ENCODE peak calls at places on chromosomes 6 and 20, in nine cellular contexts. Z, X, J, C, N, D, T, R and F are unnamed samples.

GRCh38 chr6:168201383-168201782 is 118.2 kb downstream of the DACT2 start:
- DNase-seq in R (peak), C (no peak), T (peak), X (peak), J (no peak), D (no peak), N (no peak), Z (no peak), F (peak)

GRCh38 chr20:43448748-43449535 is 8.8 kb upstream of the SRSF6 start:
- DNase-seq in Z (peak), J (peak), D (no peak), R (peak), X (peak), T (no peak), N (peak), C (peak), F (peak)

GRCh38 chr6:1736346-1737105 is 126.8 kb downstream of the FOXC1 start:
- DNase-seq in D (no peak), N (peak), Z (no peak), T (no peak), X (no peak), C (no peak), J (no peak), R (no peak), F (no peak)

GRCh38 chr6:52612336-52613096 is 35.7 kb upstream of the TRAM2 start:
- DNase-seq in T (no peak), Z (no peak), X (no peak), J (no peak), N (peak), C (peak), R (no peak), D (no peak), F (no peak)

GRCh38 chr20:38211200-38212097 is 46.4 kb upstream of the TGM2 start:
- DNase-seq in Z (no peak), C (no peak), D (no peak), X (no peak), N (no peak), T (no peak), J (no peak), R (no peak), F (no peak)

GRCh38 chr20:19070681-19071441 is 141.6 kb upstream of the SLC24A3 start:
- DNase-seq in R (no peak), T (no peak), J (no peak), C (no peak), X (no peak), D (no peak), N (no peak), Z (no peak), F (no peak)

GRCh38 chr20:4666001-4666470 is 55.7 kb upstream of the PRND start:
- DNase-seq in R (peak), X (no peak), D (no peak), T (no peak), J (peak), Z (peak), C (peak), N (peak), F (no peak)

GRCh38 chr6:169725270-169726048 is 1.2 kb upstream of the PHF10 start:
- DNase-seq in X (peak), C (peak), D (no peak), R (peak), T (peak), J (peak), N (peak), Z (no peak), F (peak)

GRCh38 chr6:136784910-136785746 is 7.1 kb downstream of the MAP3K5 start:
- DNase-seq in J (peak), X (peak), T (peak), N (no peak), Z (no peak), D (peak), C (no peak), R (peak), F (peak)

GRCh38 chr6:167392631-167393301 is 67.9 kb downstream of the TTLL2 start:
- DNase-seq in N (no peak), C (no peak), T (no peak), R (no peak), X (no peak), Z (no peak), J (no peak), D (no peak), F (no peak)

GRCh38 chr20:49636447-49636846 is 68.5 kb upstream of the PTGIS start:
- DNase-seq in D (no peak), N (no peak), Z (no peak), X (peak), C (no peak), T (no peak), J (no peak), R (no peak), F (peak)

GRCh38 chr20:48295966-48296421 is 510.7 kb upstream of the SULF2 start:
- DNase-seq in R (no peak), Z (no peak), X (no peak), D (no peak), C (no peak), N (peak), J (peak), T (no peak), F (no peak)

GRCh38 chr6:160222491-160222890 is 36.1 kb downstream of the SLC22A2 start:
- DNase-seq in D (no peak), X (no peak), C (no peak), N (no peak), T (no peak), J (no peak), Z (no peak), R (no peak), F (no peak)

GRCh38 chr6:164020142-164020541 is 605.6 kb downstream of the QKI start:
- DNase-seq in R (no peak), J (no peak), T (no peak), N (no peak), Z (no peak), C (no peak), X (no peak), D (no peak), F (no peak)

GRCh38 chr20:63027425-63028389 is 20.9 kb upstream of the BHLHE23 start:
- DNase-seq in J (no peak), X (peak), C (peak), R (no peak), Z (no peak), T (no peak), N (no peak), D (no peak), F (no peak)

GRCh38 chr20:44314870-44315269 is 3.9 kb upstream of the FITM2 start:
- DNase-seq in D (no peak), C (no peak), R (no peak), N (no peak), T (no peak), X (no peak), J (no peak), Z (no peak), F (no peak)

GRCh38 chr6:85464260-85464644 is 14.4 kb downstream of the NT5E start:
- DNase-seq in R (no peak), C (peak), J (peak), X (no peak), Z (no peak), N (peak), D (no peak), T (no peak), F (no peak)

GRCh38 chr6:37695857-37696219 is 1.8 kb downstream of the MDGA1 start:
- DNase-seq in T (no peak), Z (no peak), R (no peak), C (peak), D (no peak), N (peak), J (no peak), X (no peak), F (no peak)

GRCh38 chr6:44674226-44675155 is 287.0 kb downstream of the CDC5L start:
- DNase-seq in T (no peak), N (no peak), Z (no peak), J (no peak), C (peak), D (no peak), X (no peak), R (no peak), F (no peak)

GRCh38 chr6:45666844-45667243 is 289.1 kb upstream of the SUPT3H start:
- DNase-seq in C (no peak), J (no peak), Z (no peak), N (peak), D (no peak), X (no peak), R (no peak), T (no peak), F (no peak)

GRCh38 chr6:32941412-32941784 is 570 bp upstream of the HLA-DMB start:
- DNase-seq in T (no peak), N (no peak), R (peak), X (no peak), J (no peak), D (no peak), C (no peak), Z (peak), F (no peak)

GRCh38 chr6:136173519-136174507 is 76.3 kb downstream of the MTFR2 start:
- DNase-seq in T (no peak), C (no peak), R (no peak), J (peak), D (no peak), N (peak), X (peak), Z (no peak), F (no peak)

GRCh38 chr6:17867880-17868279 is 119.6 kb downstream of the KIF13A start:
- DNase-seq in X (no peak), D (no peak), Z (no peak), R (no peak), C (peak), N (peak), J (peak), T (no peak), F (no peak)

GRCh38 chr20:5553194-5553815 is 196.9 kb upstream of the SHLD1 start:
- DNase-seq in X (no peak), T (no peak), Z (no peak), C (no peak), N (no peak), R (no peak), D (no peak), J (no peak), F (no peak)

GRCh38 chr6:56555438-56555872 is 87.2 kb downstream of the DST start:
- DNase-seq in Z (no peak), X (no peak), C (no peak), J (peak), T (no peak), D (no peak), N (peak), R (no peak), F (no peak)

GRCh38 chr6:17984822-17985660 is 2.4 kb downstream of the KIF13A start:
- DNase-seq in T (no peak), Z (no peak), X (no peak), C (peak), J (peak), D (no peak), R (no peak), N (peak), F (no peak)

GRCh38 chr20:47304287-47304686 is 52.2 kb downstream of the ZMYND8 start:
- DNase-seq in N (peak), R (peak), D (no peak), J (peak), C (peak), T (no peak), Z (no peak), X (no peak), F (peak)

GRCh38 chr20:4740774-4741431 is 19.2 kb downstream of the PRND start:
- DNase-seq in R (peak), N (peak), J (peak), C (peak), T (peak), D (peak), Z (peak), X (peak), F (peak)

GRCh38 chr6:13674533-13675190 is 37.0 kb downstream of the RANBP9 start:
- DNase-seq in C (no peak), N (no peak), R (no peak), D (no peak), Z (no peak), T (no peak), X (no peak), J (no peak), F (no peak)

GRCh38 chr20:33649201-33649631 is 12.9 kb upstream of the C20orf144 start:
- DNase-seq in C (no peak), N (no peak), R (no peak), J (peak), T (no peak), D (no peak), Z (no peak), X (peak), F (peak)

GRCh38 chr20:41167481-41168253 is 30.3 kb downstream of the PLCG1 start:
- DNase-seq in D (no peak), J (no peak), Z (no peak), T (peak), R (peak), C (no peak), N (no peak), X (no peak), F (no peak)

GRCh38 chr6:14664112-14664592 is 546.6 kb downstream of the CD83 start:
- DNase-seq in X (no peak), N (peak), J (no peak), Z (peak), R (no peak), C (no peak), D (no peak), T (no peak), F (no peak)

GRCh38 chr6:130945401-130945919 is 117.6 kb downstream of the EPB41L2 start:
- DNase-seq in T (no peak), C (peak), R (no peak), X (no peak), Z (no peak), J (no peak), D (no peak), N (peak), F (no peak)

GRCh38 chr20:8218861-8219260 is 86.8 kb downstream of the PLCB1 start:
- DNase-seq in D (no peak), J (peak), X (no peak), Z (no peak), C (peak), N (peak), T (no peak), R (no peak), F (no peak)

GRCh38 chr20:31494131-31494530 is 19.0 kb downstream of the REM1 start:
- DNase-seq in Z (no peak), C (peak), D (no peak), R (no peak), T (no peak), N (peak), J (peak), X (peak), F (no peak)

GRCh38 chr6:26400626-26401025 is 1.4 kb upstream of the BTN3A1 start:
- DNase-seq in D (no peak), C (no peak), T (no peak), J (no peak), X (no peak), Z (no peak), N (no peak), R (no peak), F (no peak)

GRCh38 chr6:82467338-82467737 is 103.7 kb downstream of the TPBG start:
- DNase-seq in J (no peak), X (no peak), C (no peak), D (no peak), R (no peak), Z (no peak), T (no peak), N (no peak), F (no peak)

DNA sequence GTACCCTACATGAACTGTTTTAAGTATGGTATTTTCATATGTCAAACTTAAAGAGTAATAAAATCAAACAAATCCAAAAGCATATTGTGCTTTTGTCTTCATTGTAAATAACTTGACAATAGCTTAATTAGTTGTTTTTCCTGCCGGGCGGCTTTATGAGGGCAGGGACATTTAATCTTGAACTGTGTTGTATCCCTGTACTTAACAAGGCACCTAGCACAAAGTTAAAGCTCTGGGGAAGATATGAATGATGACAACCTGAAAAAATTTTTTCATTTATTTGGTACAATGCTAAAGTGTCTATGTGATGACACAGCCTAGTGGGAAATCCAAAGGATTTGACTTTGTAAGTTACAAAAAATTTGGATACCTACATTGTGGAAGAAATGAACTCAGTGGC is 502 bp upstream of the HACE1 start:
- DNase-seq in J (no peak), D (no peak), Z (no peak), T (no peak), C (no peak), R (peak), N (no peak), X (peak), F (no peak)
- H3K27ac ChIP-seq in J (peak), D (peak), Z (no peak), T (no peak), C (no peak), R (peak), N (no peak), X (peak), F (peak)

GRCh38 chr20:53020834-53021233 is 48.7 kb downstream of the TSHZ2 start:
- DNase-seq in T (no peak), C (no peak), X (no peak), R (no peak), Z (no peak), N (no peak), D (no peak), J (no peak), F (no peak)
- TF ChIP-seq CTCF in T (no peak), C (no peak), X (no peak), R (no peak), Z (no peak), N (no peak), D (no peak), J (no peak), F (no peak)

DNA sequence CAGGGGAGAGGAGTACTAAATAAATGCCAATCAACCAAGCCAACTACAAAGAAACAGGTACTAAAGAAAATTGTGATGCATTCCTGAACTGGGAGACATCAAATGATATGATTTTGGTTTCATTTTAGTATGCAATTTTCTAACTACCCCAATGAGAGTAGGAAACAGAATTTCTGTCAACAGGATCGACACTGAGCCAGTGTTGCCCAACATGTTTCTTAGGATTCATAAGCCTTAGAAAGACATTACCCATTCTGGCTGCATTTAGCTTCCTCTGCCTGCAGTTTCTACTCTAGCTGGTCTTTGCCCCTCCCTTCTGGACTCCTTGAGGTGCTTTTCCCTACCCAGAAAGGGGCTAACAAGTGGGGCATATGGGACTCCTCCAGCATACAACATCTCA is 49.8 kb downstream of the KCTD20 start:
- DNase-seq in X (no peak), T (no peak), R (no peak), N (no peak), J (no peak), D (no peak), C (no peak), Z (no peak), F (no peak)
- H3K27ac ChIP-seq in X (no peak), T (no peak), R (no peak), N (no peak), J (no peak), D (no peak), C (no peak), Z (no peak), F (no peak)

GRCh38 chr6:47630587-47630986 is 67.8 kb upstream of the ADGRF4 start:
- DNase-seq in C (no peak), R (no peak), D (no peak), J (no peak), Z (no peak), N (no peak), X (no peak), T (no peak), F (no peak)

GRCh38 chr6:47631248-47632196 is 66.9 kb upstream of the ADGRF4 start:
- DNase-seq in D (no peak), J (peak), R (no peak), X (peak), T (no peak), C (peak), N (peak), Z (no peak), F (no peak)

GRCh38 chr6:47629954-47630353 is 68.4 kb upstream of the ADGRF4 start:
- DNase-seq in X (no peak), N (no peak), T (no peak), C (no peak), J (no peak), D (no peak), Z (no peak), R (no peak), F (no peak)

GRCh38 chr6:47634210-47635047 is 64.0 kb upstream of the ADGRF4 start:
- DNase-seq in J (no peak), Z (no peak), X (no peak), T (no peak), D (no peak), N (no peak), R (peak), C (no peak), F (no peak)

DNA sequence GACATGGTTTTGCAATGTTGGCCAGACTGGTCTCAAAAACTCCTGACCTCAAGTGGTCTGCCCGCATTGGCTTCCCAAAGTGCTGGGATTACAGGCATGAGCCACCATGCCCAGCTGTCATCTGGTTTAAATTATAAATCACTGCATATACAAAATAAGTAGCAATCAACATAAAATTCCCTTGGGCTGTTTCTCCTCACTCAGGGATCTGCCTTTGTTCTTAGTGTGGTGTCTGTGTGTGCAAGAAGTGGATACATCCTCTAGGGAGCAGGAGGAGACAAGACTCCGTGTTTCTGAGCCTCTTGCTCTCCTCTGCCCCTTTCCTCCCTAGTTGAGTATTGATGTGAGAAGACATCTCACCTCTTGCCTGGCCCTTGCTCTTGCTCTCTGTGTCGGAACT is 65.2 kb upstream of the ADGRF4 start:
- DNase-seq in J (no peak), D (no peak), T (no peak), Z (no peak), X (no peak), R (no peak), N (no peak), C (peak), F (no peak)
- TF ChIP-seq CTCF in J (no peak), D (no peak), T (no peak), Z (no peak), X (no peak), R (no peak), N (no peak), C (peak), F (no peak)

DNA sequence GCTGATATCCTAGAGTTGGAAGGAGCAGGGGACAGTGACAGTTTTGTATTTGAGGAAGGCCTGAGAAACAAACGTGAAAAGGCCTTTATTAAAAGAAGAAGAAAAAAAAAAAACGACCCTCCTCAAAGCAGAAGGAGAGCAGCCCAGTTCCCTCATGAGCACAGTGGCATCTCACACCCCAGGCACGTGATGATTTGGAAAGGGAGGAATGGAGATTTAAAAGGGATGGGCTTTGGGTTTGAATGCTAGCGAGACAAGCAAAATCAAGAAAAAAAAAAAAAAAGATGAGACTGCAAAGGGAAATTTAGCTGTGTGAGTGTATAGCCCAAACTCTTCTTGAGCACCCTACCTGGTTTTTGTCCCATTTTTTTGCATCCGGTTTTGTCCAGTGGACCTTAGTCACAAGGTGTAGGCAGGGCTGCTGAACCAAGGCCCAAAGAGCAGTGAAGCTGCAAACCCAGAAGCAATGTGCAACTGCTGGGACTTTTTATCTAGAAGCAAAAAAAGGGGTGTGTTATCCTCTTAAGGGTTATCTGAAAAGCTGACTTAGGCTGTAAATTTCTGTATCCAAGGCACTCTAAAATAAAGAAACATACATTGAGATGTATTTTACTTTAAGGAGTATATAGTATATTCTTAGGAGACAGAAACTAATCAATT is 54.5 kb upstream of the RREB1 start:
- DNase-seq in N (no peak), R (no peak), C (no peak), D (no peak), J (no peak), Z (no peak), T (no peak), X (peak), F (no peak)
- H3K27ac ChIP-seq in N (no peak), R (peak), C (peak), D (peak), J (no peak), Z (no peak), T (peak), X (peak), F (peak)

DNA sequence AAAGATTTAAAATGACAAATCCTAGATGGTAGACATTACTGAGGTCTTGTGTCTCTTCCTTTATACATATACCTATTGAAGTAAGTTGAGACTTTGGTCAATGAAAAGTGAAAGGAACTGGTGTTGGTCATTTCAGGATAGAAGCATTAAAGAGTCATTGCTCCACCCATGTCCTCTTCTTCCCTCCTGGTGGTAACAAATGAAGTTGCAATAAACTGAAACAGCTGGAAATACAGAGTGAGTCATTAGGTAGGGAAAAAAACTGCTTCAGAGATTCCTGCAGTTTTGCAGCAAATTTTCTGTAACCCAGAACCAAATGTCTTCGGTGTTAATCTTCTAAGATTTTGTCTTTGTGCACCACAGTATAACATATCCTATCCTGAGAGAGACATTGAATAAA is 447.9 kb downstream of the EYS start:
- DNase-seq in C (peak), X (no peak), R (no peak), T (no peak), Z (no peak), N (peak), J (peak), D (no peak), F (no peak)
- TF ChIP-seq CTCF in C (peak), X (no peak), R (no peak), T (no peak), Z (no peak), N (peak), J (no peak), D (no peak), F (no peak)